ENCODE peak calls at places on chromosomes 2 and 18, in nine cellular contexts. V is upper lobe of right lung, O is Panc1, B is colonic mucosa, L is GM23338, E is MCF 10A, D is GM12865, F is GM13976, J is type B pancreatic cell. T is an unnamed sample.
A peak's percentile ranks its signal among the peaks of the same experiment; 100 is the strongest.

GRCh38 chr18:70334728-70335329 is 46.0 kb downstream of the SOCS6 start:
- DNase-seq in V (no peak), O (no peak), B (no peak), L (no peak), E (peak; percentile 60), D (no peak), F (no peak), J (no peak), T (no peak)

GRCh38 chr2:55992465-55992864 is 68.9 kb upstream of the EFEMP1 start:
- DNase-seq in V (no peak), O (no peak), B (no peak), L (no peak), E (peak; percentile 86), D (no peak), F (no peak), J (no peak), T (no peak)

GRCh38 chr2:207253946-207254345 is 88.2 kb upstream of the KLF7 start:
- DNase-seq in V (no peak), O (no peak), B (no peak), L (no peak), E (peak; percentile 88), D (no peak), F (no peak), J (no peak), T (no peak)

GRCh38 chr2:25664531-25665307 is 8.7 kb downstream of the DTNB start:
- DNase-seq in V (no peak), O (peak; percentile 67), B (peak; percentile 64), L (peak; percentile 95), E (peak; percentile 88), D (peak; percentile 56), F (peak; percentile 50), J (no peak), T (peak; percentile 50)

GRCh38 chr2:240236217-240237111 is 96.0 kb upstream of the OTOS start:
- DNase-seq in V (peak; percentile 64), O (no peak), B (peak; percentile 16), L (no peak), E (no peak), D (no peak), F (no peak), J (no peak), T (no peak)

GRCh38 chr18:644395-645004 is 13.0 kb upstream of the TYMS start:
- DNase-seq in V (no peak), O (no peak), B (no peak), L (no peak), E (no peak), D (no peak), F (no peak), J (no peak), T (no peak)

GRCh38 chr2:1393321-1393720 is 19.9 kb upstream of the TPO start:
- DNase-seq in V (no peak), O (no peak), B (no peak), L (no peak), E (no peak), D (no peak), F (no peak), J (no peak), T (no peak)

GRCh38 chr18:37639846-37640245 is 74.2 kb upstream of the CELF4 start:
- DNase-seq in V (no peak), O (no peak), B (no peak), L (no peak), E (peak; percentile 74), D (no peak), F (no peak), J (no peak), T (no peak)

GRCh38 chr2:216636570-216637450 is 3.6 kb downstream of the IGFBP2 start:
- DNase-seq in V (no peak), O (peak; percentile 7), B (peak; percentile 88), L (peak; percentile 61), E (peak; percentile 78), D (no peak), F (no peak), J (no peak), T (no peak)

GRCh38 chr2:31335921-31336570 is 78.5 kb downstream of the XDH start:
- DNase-seq in V (no peak), O (no peak), B (no peak), L (no peak), E (no peak), D (no peak), F (no peak), J (no peak), T (no peak)

GRCh38 chr2:181586569-181587076 is 70.3 kb downstream of the CERKL start:
- DNase-seq in V (no peak), O (no peak), B (no peak), L (peak; percentile 8), E (no peak), D (peak; percentile 66), F (peak; percentile 8), J (no peak), T (peak; percentile 23)

GRCh38 chr2:30371028-30371708 is 75.9 kb upstream of the LCLAT1 start:
- DNase-seq in V (no peak), O (no peak), B (no peak), L (no peak), E (no peak), D (no peak), F (no peak), J (no peak), T (no peak)

GRCh38 chr2:102277202-102277700 is 34.1 kb upstream of the IL1RL1 start:
- DNase-seq in V (no peak), O (no peak), B (no peak), L (no peak), E (no peak), D (no peak), F (no peak), J (no peak), T (no peak)

GRCh38 chr18:78652001-78652545 is 327.5 kb upstream of the SALL3 start:
- DNase-seq in V (no peak), O (no peak), B (no peak), L (no peak), E (no peak), D (no peak), F (no peak), J (no peak), T (no peak)

GRCh38 chr2:180578441-180578840 is 402.0 kb upstream of the UBE2E3 start:
- DNase-seq in V (no peak), O (no peak), B (no peak), L (no peak), E (no peak), D (no peak), F (no peak), J (no peak), T (no peak)

GRCh38 chr2:162839419-162839818 is 852 bp upstream of the KCNH7 start:
- DNase-seq in V (peak; percentile 50), O (no peak), B (no peak), L (peak; percentile 37), E (no peak), D (no peak), F (peak; percentile 7), J (no peak), T (no peak)

GRCh38 chr2:180508451-180508850 is 472.0 kb upstream of the UBE2E3 start:
- DNase-seq in V (no peak), O (no peak), B (no peak), L (no peak), E (no peak), D (no peak), F (no peak), J (no peak), T (no peak)

GRCh38 chr2:68741805-68742306 is 7.2 kb downstream of the ARHGAP25 start:
- DNase-seq in V (no peak), O (no peak), B (peak; percentile 14), L (no peak), E (peak; percentile 40), D (no peak), F (no peak), J (no peak), T (no peak)

GRCh38 chr2:144201126-144201525 is 318.8 kb downstream of the ZEB2 start:
- DNase-seq in V (no peak), O (no peak), B (no peak), L (no peak), E (no peak), D (no peak), F (no peak), J (no peak), T (no peak)

GRCh38 chr2:21500546-21500945 is 376.8 kb downstream of the TDRD15 start:
- DNase-seq in V (no peak), O (no peak), B (no peak), L (no peak), E (no peak), D (no peak), F (no peak), J (no peak), T (no peak)

GRCh38 chr2:70190413-70191243 is at the start of gene C2orf42:
- DNase-seq in V (peak; percentile 97), O (peak; percentile 94), B (peak; percentile 96), L (peak; percentile 96), E (peak; percentile 97), D (peak; percentile 99), F (peak; percentile 97), J (peak; percentile 94), T (peak; percentile 94)
- TF ChIP-seq CTCF in V (peak; percentile 19), O (no peak), B (no peak), L (no peak), E (no peak), D (no peak), F (no peak), J (peak; percentile 43), T (peak; percentile 8)

GRCh38 chr2:61853086-61853847 is 593 bp downstream of the FAM161A start:
- DNase-seq in V (peak; percentile 87), O (no peak), B (peak; percentile 23), L (peak; percentile 74), E (peak; percentile 7), D (peak; percentile 29), F (peak; percentile 78), J (no peak), T (peak; percentile 70)
- TF ChIP-seq CTCF in V (no peak), O (peak; percentile 30), B (no peak), L (no peak), E (no peak), D (no peak), F (no peak), J (no peak), T (no peak)

DNA sequence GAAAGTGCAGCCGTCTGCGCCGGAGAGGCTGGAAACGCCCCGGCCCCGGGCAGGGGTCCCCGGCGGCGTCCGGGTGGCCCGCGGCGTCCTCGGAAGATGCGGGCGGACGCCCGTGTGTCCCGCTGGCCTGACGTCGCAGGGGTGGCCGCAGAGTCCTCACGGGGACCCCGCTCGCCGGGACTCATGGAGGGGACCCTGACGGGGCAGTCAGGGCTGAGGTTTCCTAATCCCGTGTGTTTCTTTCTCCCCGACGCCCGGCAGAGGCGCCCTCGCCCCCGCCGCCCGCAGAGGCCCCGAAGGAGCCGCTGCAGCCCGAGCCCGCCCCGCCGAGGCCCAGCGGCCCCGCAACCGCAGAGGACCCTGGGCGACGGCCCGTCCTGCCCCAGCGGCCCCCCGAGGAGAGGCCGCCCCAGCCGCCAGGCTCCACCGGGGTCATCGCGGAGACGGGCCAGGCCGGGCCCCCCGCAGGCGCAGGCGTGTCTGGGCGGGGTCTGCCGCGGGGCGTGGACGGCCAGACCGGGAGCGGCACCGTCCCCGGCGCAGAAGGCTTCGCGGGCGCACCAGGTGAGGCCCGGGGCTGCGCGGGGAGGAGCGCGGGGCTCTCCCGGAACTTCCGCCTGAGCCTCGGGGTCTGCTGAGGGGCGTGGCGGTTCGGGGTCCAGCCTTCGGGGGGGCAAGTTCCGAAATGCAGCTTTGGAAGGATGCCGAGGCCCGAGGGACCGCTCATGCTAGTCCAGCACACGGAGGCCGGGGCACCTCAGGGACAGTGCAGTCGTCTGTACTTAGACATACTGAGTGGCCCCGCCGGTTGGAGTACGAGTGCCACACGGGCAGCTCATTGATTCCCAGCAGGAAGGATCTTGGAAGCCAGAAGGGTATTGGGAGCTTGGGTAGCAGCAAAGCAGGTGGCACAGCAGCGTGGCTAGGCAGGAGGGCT is 60.0 kb downstream of the EMILIN2 start:
- DNase-seq in V (peak; percentile 80), O (no peak), B (peak; percentile 68), L (peak; percentile 62), E (no peak), D (peak; percentile 45), F (peak; percentile 84), J (no peak), T (peak; percentile 88)
- TF ChIP-seq CTCF in V (peak; percentile 22), O (no peak), B (no peak), L (no peak), E (no peak), D (peak; percentile 35), F (peak; percentile 28), J (peak; percentile 59), T (peak; percentile 32)

GRCh38 chr2:164992818-164993217 is 37.5 kb upstream of the SLC38A11 start:
- DNase-seq in V (no peak), O (peak; percentile 12), B (peak; percentile 55), L (peak; percentile 90), E (peak; percentile 87), D (peak; percentile 76), F (peak; percentile 27), J (no peak), T (peak; percentile 36)
- TF ChIP-seq CTCF in V (peak; percentile 50), O (peak; percentile 35), B (peak; percentile 59), L (peak; percentile 36), E (peak; percentile 30), D (peak; percentile 36), F (peak; percentile 54), J (peak; percentile 77), T (peak; percentile 24)